ENCODE peak calls at places on chromosome 3, in eight cellular contexts. T is adrenal gland, Q is uterus, N is heart left ventricle, W is stomach, K is IMR-90, E is Peyer's patch, D is ovary. M is an unnamed sample.

GRCh38 chr3:48222616-48223513 is at the start of gene CAMP:
- DNase-seq in T (peak; percentile 82), Q (peak; percentile 25), N (peak; percentile 76), W (peak; percentile 61), K (peak; percentile 30), E (peak; percentile 60), D (no peak), M (peak; percentile 32)

GRCh38 chr3:61578667-61579367 is 17.4 kb downstream of the PTPRG start:
- DNase-seq in T (no peak), Q (no peak), N (no peak), W (no peak), K (no peak), E (no peak), D (no peak), M (no peak)

GRCh38 chr3:57331078-57331477 is 38.6 kb upstream of the ASB14 start:
- DNase-seq in T (no peak), Q (no peak), N (no peak), W (no peak), K (no peak), E (no peak), D (no peak), M (no peak)

GRCh38 chr3:45011756-45012441 is 14.2 kb upstream of the CLEC3B start:
- DNase-seq in T (peak; percentile 92), Q (peak; percentile 82), N (peak; percentile 80), W (peak; percentile 39), K (peak; percentile 91), E (no peak), D (peak; percentile 80), M (no peak)

GRCh38 chr3:106534206-106534605 is 665.4 kb upstream of the CBLB start:
- DNase-seq in T (no peak), Q (no peak), N (no peak), W (no peak), K (peak; percentile 35), E (no peak), D (no peak), M (no peak)

GRCh38 chr3:72281551-72281950 is 496.6 kb upstream of the PROK2 start:
- DNase-seq in T (no peak), Q (no peak), N (no peak), W (no peak), K (no peak), E (no peak), D (no peak), M (no peak)

GRCh38 chr3:178558637-178559036 is 22.4 kb downstream of the KCNMB2 start:
- DNase-seq in T (no peak), Q (no peak), N (no peak), W (no peak), K (no peak), E (no peak), D (no peak), M (no peak)

GRCh38 chr3:125043599-125044151 is 12.1 kb downstream of the HEG1 start:
- DNase-seq in T (no peak), Q (peak; percentile 43), N (peak; percentile 76), W (peak; percentile 33), K (no peak), E (no peak), D (no peak), M (no peak)

GRCh38 chr3:192850501-192850981 is 67.1 kb downstream of the MB21D2 start:
- DNase-seq in T (no peak), Q (no peak), N (no peak), W (peak; percentile 45), K (peak; percentile 86), E (no peak), D (no peak), M (no peak)

GRCh38 chr3:122443090-122443489 is 27.2 kb upstream of the WDR5B start:
- DNase-seq in T (no peak), Q (no peak), N (no peak), W (no peak), K (no peak), E (no peak), D (no peak), M (no peak)

GRCh38 chr3:37801966-37802365 is 59.7 kb upstream of the CTDSPL start:
- DNase-seq in T (no peak), Q (no peak), N (no peak), W (no peak), K (no peak), E (no peak), D (no peak), M (no peak)
- TF ChIP-seq POLR2A in T (no peak), Q (no peak), N (no peak), W (no peak), K (no peak), E (no peak), D (no peak), M (no peak)

DNA sequence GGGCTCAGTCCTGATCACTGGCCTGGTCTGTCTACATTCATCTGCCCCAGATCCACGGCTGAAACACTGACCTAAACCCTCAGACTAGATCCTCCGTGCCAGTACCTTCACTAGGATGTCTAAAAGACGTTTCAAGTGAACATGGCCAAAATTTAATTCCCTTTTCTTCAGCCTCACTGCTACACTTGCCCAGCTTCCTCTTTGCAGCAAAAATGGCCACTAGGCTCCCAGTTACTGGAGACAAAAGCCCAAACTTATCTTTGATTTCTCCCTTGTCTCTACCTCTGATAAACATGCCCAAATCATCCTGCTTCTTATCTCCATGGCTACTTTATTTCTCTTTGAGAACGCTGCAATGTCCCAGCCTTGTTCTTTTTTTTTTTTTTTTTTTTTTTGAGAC is 1.6 kb downstream of the RASSF1 start:
- DNase-seq in T (no peak), Q (no peak), N (no peak), W (no peak), K (no peak), E (no peak), D (no peak), M (no peak)
- H3K27me3 ChIP-seq in T (no peaks in the 10 kb centered on the region), Q (no peaks in the 10 kb centered on the region), N (no peaks in the 10 kb centered on the region), W (no peaks in the 10 kb centered on the region), K (no peaks in the 10 kb centered on the region), E (no peaks in the 10 kb centered on the region), D (no peaks in the 10 kb centered on the region), M (no peaks in the 10 kb centered on the region)

GRCh38 chr3:177523991-177524438 is 326.7 kb upstream of the TBL1XR1 start:
- DNase-seq in T (no peak), Q (no peak), N (no peak), W (no peak), K (peak; percentile 74), E (no peak), D (no peak), M (no peak)
- TF ChIP-seq POLR2A in T (no peak), Q (no peak), N (no peak), W (no peak), K (no peak), E (no peak), D (no peak), M (no peak)

DNA sequence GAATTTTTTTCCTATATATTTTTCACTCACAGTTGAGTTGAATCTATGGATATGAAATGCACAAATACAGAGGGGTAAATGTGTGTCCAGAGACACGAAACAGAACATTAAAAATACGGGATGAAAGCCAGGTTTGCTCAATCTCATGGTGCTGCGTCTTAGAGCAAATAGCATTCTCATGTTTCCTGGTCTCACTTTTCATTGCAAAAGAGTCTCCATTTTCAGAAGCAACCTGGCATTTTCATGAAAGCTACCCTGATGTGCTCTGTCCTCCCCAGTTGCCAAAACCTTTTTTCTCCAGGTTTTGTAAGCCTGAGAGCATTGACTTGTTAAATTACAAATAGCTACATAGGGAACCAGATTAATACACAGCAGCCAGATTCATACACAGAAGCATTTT is 49.5 kb upstream of the MBNL1 start:
- DNase-seq in T (no peak), Q (no peak), N (no peak), W (no peak), K (no peak), E (no peak), D (no peak), M (no peak)
- H3K27me3 ChIP-seq in T (no peaks in the 10 kb centered on the region), Q (no peaks in the 10 kb centered on the region), N (no peaks in the 10 kb centered on the region), W (no peaks in the 10 kb centered on the region), K (no peaks in the 10 kb centered on the region), E (no peaks in the 10 kb centered on the region), D (no peaks in the 10 kb centered on the region), M (no peaks in the 10 kb centered on the region)

GRCh38 chr3:5122741-5123706 is 932 bp downstream of the ARL8B start:
- DNase-seq in T (peak; percentile 69), Q (peak; percentile 25), N (peak; percentile 37), W (peak; percentile 36), K (peak; percentile 67), E (peak; percentile 35), D (no peak), M (peak; percentile 50)
- TF ChIP-seq POLR2A in T (no peak), Q (no peak), N (no peak), W (no peak), K (no peak), E (no peak), D (no peak), M (no peak)

M was measured in tibial nerve.